ENCODE peak calls at places on chromosomes 2 and 18, in nine cellular contexts. B, D, X, U, P, R, E, M and F are unnamed samples.

GRCh38 chr2:130797493-130798435 is 39.0 kb upstream of the ARHGEF4 start:
- DNase-seq in B (peak; percentile 89), D (peak; percentile 84), X (peak; percentile 94), U (peak; percentile 78), P (peak; percentile 68), R (peak; percentile 93), E (peak; percentile 92), M (peak; percentile 92), F (peak; percentile 97)

GRCh38 chr2:3160751-3161330 is 216.8 kb downstream of the EIPR1 start:
- DNase-seq in B (no peak), D (no peak), X (no peak), U (no peak), P (no peak), R (no peak), E (peak; percentile 67), M (no peak), F (no peak)

GRCh38 chr18:7749510-7749981 is 182.4 kb downstream of the PTPRM start:
- DNase-seq in B (no peak), D (no peak), X (no peak), U (no peak), P (no peak), R (no peak), E (no peak), M (no peak), F (peak; percentile 70)

GRCh38 chr2:47088371-47089082 is 66.6 kb downstream of the STPG4 start:
- DNase-seq in B (no peak), D (no peak), X (no peak), U (peak; percentile 75), P (no peak), R (no peak), E (peak; percentile 60), M (no peak), F (no peak)

GRCh38 chr2:120231564-120231973 is 8.4 kb upstream of the TMEM185B start:
- DNase-seq in B (peak; percentile 10), D (no peak), X (no peak), U (no peak), P (no peak), R (peak; percentile 23), E (no peak), M (no peak), F (no peak)

GRCh38 chr2:88575051-88575450 is 52.2 kb downstream of the EIF2AK3 start:
- DNase-seq in B (no peak), D (no peak), X (no peak), U (no peak), P (no peak), R (no peak), E (no peak), M (no peak), F (no peak)

GRCh38 chr18:58196164-58196563 is 152.1 kb downstream of the NEDD4L start:
- DNase-seq in B (no peak), D (no peak), X (no peak), U (peak; percentile 22), P (no peak), R (no peak), E (no peak), M (no peak), F (no peak)

GRCh38 chr2:33340265-33340664 is 136.2 kb upstream of the RASGRP3 start:
- DNase-seq in B (no peak), D (no peak), X (peak; percentile 51), U (no peak), P (no peak), R (peak; percentile 92), E (no peak), M (peak; percentile 90), F (no peak)

GRCh38 chr2:96116879-96117533 is 635 bp upstream of the ADRA2B start:
- DNase-seq in B (peak; percentile 66), D (peak; percentile 10), X (peak; percentile 77), U (no peak), P (no peak), R (peak; percentile 67), E (peak; percentile 67), M (peak; percentile 51), F (peak; percentile 79)

GRCh38 chr18:68399721-68400120 is 315.2 kb downstream of the TMX3 start:
- DNase-seq in B (no peak), D (no peak), X (no peak), U (no peak), P (no peak), R (no peak), E (no peak), M (no peak), F (no peak)

GRCh38 chr2:194526121-194526520 is 1130.9 kb upstream of the SLC39A10 start:
- DNase-seq in B (no peak), D (no peak), X (no peak), U (no peak), P (no peak), R (no peak), E (no peak), M (no peak), F (no peak)

GRCh38 chr2:109226128-109226527 is 97.1 kb downstream of the SH3RF3 start:
- DNase-seq in B (no peak), D (no peak), X (no peak), U (no peak), P (no peak), R (no peak), E (no peak), M (no peak), F (no peak)

GRCh38 chr2:239238839-239239606 is 161.8 kb downstream of the HDAC4 start:
- DNase-seq in B (no peak), D (no peak), X (no peak), U (no peak), P (no peak), R (no peak), E (no peak), M (peak; percentile 60), F (no peak)

GRCh38 chr2:101157272-101157671 is 6.1 kb upstream of the TBC1D8 start:
- DNase-seq in B (no peak), D (no peak), X (no peak), U (no peak), P (no peak), R (no peak), E (no peak), M (no peak), F (no peak)

GRCh38 chr18:21656402-21656801 is 44.3 kb downstream of the SNRPD1 start:
- DNase-seq in B (no peak), D (no peak), X (no peak), U (peak; percentile 30), P (no peak), R (no peak), E (no peak), M (no peak), F (no peak)

GRCh38 chr2:40716879-40717278 is 265.0 kb upstream of the SLC8A1 start:
- DNase-seq in B (no peak), D (no peak), X (no peak), U (peak; percentile 92), P (no peak), R (peak; percentile 48), E (peak; percentile 53), M (peak; percentile 41), F (no peak)

GRCh38 chr18:77635441-77635840 is 385.8 kb downstream of the GALR1 start:
- DNase-seq in B (no peak), D (no peak), X (no peak), U (no peak), P (no peak), R (no peak), E (no peak), M (peak; percentile 58), F (no peak)

GRCh38 chr2:215218587-215219577 is 80.5 kb upstream of the ABCA12 start:
- DNase-seq in B (no peak), D (no peak), X (no peak), U (no peak), P (no peak), R (no peak), E (no peak), M (no peak), F (no peak)

GRCh38 chr2:159209341-159210306 is 76.9 kb downstream of the WDSUB1 start:
- DNase-seq in B (peak; percentile 47), D (no peak), X (no peak), U (no peak), P (no peak), R (no peak), E (no peak), M (no peak), F (no peak)

GRCh38 chr2:42770288-42771131 is 6.6 kb upstream of the OXER1 start:
- DNase-seq in B (no peak), D (no peak), X (no peak), U (peak; percentile 35), P (peak; percentile 40), R (no peak), E (peak; percentile 73), M (no peak), F (peak; percentile 31)

GRCh38 chr2:101745711-101746694 is 48.5 kb downstream of the MAP4K4 start:
- DNase-seq in B (no peak), D (no peak), X (no peak), U (peak; percentile 80), P (no peak), R (no peak), E (peak; percentile 74), M (no peak), F (no peak)

GRCh38 chr18:43692291-43692690 is 415.0 kb upstream of the SYT4 start:
- DNase-seq in B (no peak), D (no peak), X (no peak), U (no peak), P (no peak), R (no peak), E (no peak), M (no peak), F (no peak)

GRCh38 chr2:126660068-126660467 is 4.1 kb downstream of the GYPC start:
- DNase-seq in B (no peak), D (no peak), X (no peak), U (no peak), P (no peak), R (no peak), E (no peak), M (no peak), F (no peak)

GRCh38 chr18:68960355-68960754 is 162.5 kb downstream of the CCDC102B start:
- DNase-seq in B (no peak), D (no peak), X (no peak), U (no peak), P (no peak), R (no peak), E (no peak), M (no peak), F (no peak)

GRCh38 chr2:230849633-230850357 is 14.9 kb upstream of the ITM2C start:
- DNase-seq in B (peak; percentile 71), D (peak; percentile 53), X (peak; percentile 74), U (no peak), P (no peak), R (peak; percentile 63), E (peak; percentile 32), M (no peak), F (peak; percentile 60)